ENCODE peak calls at places on chromosomes 4 and X, in four cellular contexts. One of them, this sample, is unnamed.

GRCh38 chr4:8422327-8422726 is 18.2 kb downstream of the ACOX3 start:
- DNase-seq in CD8-positive, alpha-beta T cell: no peak
- DNase-seq in activated B cell treated with CpG ODN at 0.5 μM for 24 hours: no peak
- DNase-seq in Calu3: no peak
- DNase-seq in this sample: no peak

GRCh38 chr4:123599061-123599919 is 202.7 kb downstream of the SPRY1 start:
- DNase-seq in activated B cell treated with CpG ODN at 0.5 μM for 24 hours: no peak
- DNase-seq in CD8-positive, alpha-beta T cell: no peak
- DNase-seq in Calu3: no peak
- DNase-seq in this sample: no peak

GRCh38 chr4:67682266-67682665 is 18.7 kb downstream of the UBA6 start:
- DNase-seq in CD8-positive, alpha-beta T cell: no peak
- DNase-seq in Calu3: no peak
- DNase-seq in activated B cell treated with CpG ODN at 0.5 μM for 24 hours: no peak
- DNase-seq in this sample: no peak

GRCh38 chr4:149008415-149009025 is 566.3 kb upstream of the NR3C2 start:
- DNase-seq in activated B cell treated with CpG ODN at 0.5 μM for 24 hours: no peak
- DNase-seq in CD8-positive, alpha-beta T cell: no peak
- DNase-seq in Calu3: peak
- DNase-seq in this sample: no peak

GRCh38 chr4:120232050-120232449 is 165.4 kb upstream of the MAD2L1 start:
- DNase-seq in activated B cell treated with CpG ODN at 0.5 μM for 24 hours: no peak
- DNase-seq in Calu3: no peak
- DNase-seq in CD8-positive, alpha-beta T cell: no peak
- DNase-seq in this sample: no peak

GRCh38 chrX:120244735-120245498 is 5.7 kb upstream of the ZBTB33 start:
- DNase-seq in CD8-positive, alpha-beta T cell: peak
- DNase-seq in Calu3: peak
- DNase-seq in activated B cell treated with CpG ODN at 0.5 μM for 24 hours: peak
- DNase-seq in this sample: peak

GRCh38 chr4:148854203-148854602 is 412.0 kb upstream of the NR3C2 start:
- DNase-seq in Calu3: no peak
- DNase-seq in CD8-positive, alpha-beta T cell: no peak
- DNase-seq in activated B cell treated with CpG ODN at 0.5 μM for 24 hours: no peak
- DNase-seq in this sample: no peak

GRCh38 chr4:151426513-151426912 is 17.5 kb downstream of the FHIP1A start:
- DNase-seq in CD8-positive, alpha-beta T cell: no peak
- DNase-seq in activated B cell treated with CpG ODN at 0.5 μM for 24 hours: no peak
- DNase-seq in Calu3: no peak
- DNase-seq in this sample: no peak

GRCh38 chr4:119093042-119093827 is 42.4 kb upstream of the MYOZ2 start:
- DNase-seq in Calu3: peak
- DNase-seq in activated B cell treated with CpG ODN at 0.5 μM for 24 hours: no peak
- DNase-seq in CD8-positive, alpha-beta T cell: no peak
- DNase-seq in this sample: no peak

GRCh38 chr4:85763207-85763606 is 288.3 kb downstream of the ARHGAP24 start:
- DNase-seq in CD8-positive, alpha-beta T cell: no peak
- DNase-seq in Calu3: no peak
- DNase-seq in activated B cell treated with CpG ODN at 0.5 μM for 24 hours: no peak
- DNase-seq in this sample: no peak

GRCh38 chr4:118935819-118936218 is 47.2 kb downstream of the SYNPO2 start:
- DNase-seq in Calu3: no peak
- DNase-seq in CD8-positive, alpha-beta T cell: no peak
- DNase-seq in activated B cell treated with CpG ODN at 0.5 μM for 24 hours: no peak
- DNase-seq in this sample: no peak

GRCh38 chrX:53251307-53251706 is 26.3 kb upstream of the KDM5C start:
- DNase-seq in activated B cell treated with CpG ODN at 0.5 μM for 24 hours: no peak
- DNase-seq in CD8-positive, alpha-beta T cell: no peak
- DNase-seq in Calu3: no peak
- DNase-seq in this sample: no peak

GRCh38 chr4:84965558-84966381 is 720 bp downstream of the WDFY3 start:
- DNase-seq in Calu3: peak
- DNase-seq in CD8-positive, alpha-beta T cell: no peak
- DNase-seq in activated B cell treated with CpG ODN at 0.5 μM for 24 hours: no peak
- DNase-seq in this sample: no peak

GRCh38 chrX:20116575-20117240 is at the start of gene MAP7D2:
- DNase-seq in CD8-positive, alpha-beta T cell: no peak
- DNase-seq in activated B cell treated with CpG ODN at 0.5 μM for 24 hours: no peak
- DNase-seq in Calu3: peak
- DNase-seq in this sample: no peak

GRCh38 chr4:78513411-78513975 is 38.1 kb upstream of the ANXA3 start:
- DNase-seq in CD8-positive, alpha-beta T cell: no peak
- DNase-seq in Calu3: no peak
- DNase-seq in activated B cell treated with CpG ODN at 0.5 μM for 24 hours: no peak
- DNase-seq in this sample: no peak

GRCh38 chr4:83731609-83732008 is 195.7 kb downstream of the GPAT3 start:
- DNase-seq in activated B cell treated with CpG ODN at 0.5 μM for 24 hours: no peak
- DNase-seq in CD8-positive, alpha-beta T cell: no peak
- DNase-seq in Calu3: peak
- DNase-seq in this sample: no peak

GRCh38 chr4:128718793-128719192 is 90.7 kb upstream of the JADE1 start:
- DNase-seq in Calu3: no peak
- DNase-seq in activated B cell treated with CpG ODN at 0.5 μM for 24 hours: no peak
- DNase-seq in CD8-positive, alpha-beta T cell: no peak
- DNase-seq in this sample: peak

GRCh38 chrX:153766871-153767673 is 3.0 kb downstream of the PLXNB3 start:
- DNase-seq in CD8-positive, alpha-beta T cell: no peak
- DNase-seq in activated B cell treated with CpG ODN at 0.5 μM for 24 hours: no peak
- DNase-seq in Calu3: no peak
- DNase-seq in this sample: no peak

GRCh38 chrX:124282580-124282979 is 49.9 kb upstream of the TEX13D start:
- DNase-seq in CD8-positive, alpha-beta T cell: no peak
- DNase-seq in activated B cell treated with CpG ODN at 0.5 μM for 24 hours: no peak
- DNase-seq in Calu3: no peak
- DNase-seq in this sample: no peak

GRCh38 chrX:37627602-37628001 is 56.1 kb downstream of the LANCL3 start:
- DNase-seq in CD8-positive, alpha-beta T cell: no peak
- DNase-seq in Calu3: no peak
- DNase-seq in activated B cell treated with CpG ODN at 0.5 μM for 24 hours: no peak
- DNase-seq in this sample: no peak

GRCh38 chr4:90606781-90607180 is 479.6 kb downstream of the CCSER1 start:
- DNase-seq in Calu3: no peak
- DNase-seq in CD8-positive, alpha-beta T cell: no peak
- DNase-seq in activated B cell treated with CpG ODN at 0.5 μM for 24 hours: no peak
- DNase-seq in this sample: no peak

GRCh38 chr4:54054501-54054900 is 9.9 kb downstream of the CHIC2 start:
- DNase-seq in CD8-positive, alpha-beta T cell: no peak
- DNase-seq in Calu3: no peak
- DNase-seq in activated B cell treated with CpG ODN at 0.5 μM for 24 hours: no peak
- DNase-seq in this sample: no peak

GRCh38 chrX:115709039-115709438 is 148.1 kb downstream of the PLS3 start:
- DNase-seq in activated B cell treated with CpG ODN at 0.5 μM for 24 hours: no peak
- DNase-seq in Calu3: no peak
- DNase-seq in CD8-positive, alpha-beta T cell: no peak
- DNase-seq in this sample: no peak

GRCh38 chr4:150140774-150141400 is 62.6 kb downstream of the DCLK2 start:
- DNase-seq in CD8-positive, alpha-beta T cell: no peak
- DNase-seq in activated B cell treated with CpG ODN at 0.5 μM for 24 hours: no peak
- DNase-seq in Calu3: no peak
- DNase-seq in this sample: peak

GRCh38 chr4:63296773-63297172 is 1112.5 kb downstream of the TECRL start:
- DNase-seq in activated B cell treated with CpG ODN at 0.5 μM for 24 hours: no peak
- DNase-seq in CD8-positive, alpha-beta T cell: no peak
- DNase-seq in Calu3: no peak
- DNase-seq in this sample: no peak

GRCh38 chrX:154436597-154437397 is at the start of gene GDI1:
- DNase-seq in CD8-positive, alpha-beta T cell: peak
- DNase-seq in activated B cell treated with CpG ODN at 0.5 μM for 24 hours: peak
- DNase-seq in Calu3: peak
- DNase-seq in this sample: peak

GRCh38 chrX:93454509-93454908 is 218.9 kb downstream of the NAP1L3 start:
- DNase-seq in CD8-positive, alpha-beta T cell: no peak
- DNase-seq in Calu3: no peak
- DNase-seq in activated B cell treated with CpG ODN at 0.5 μM for 24 hours: no peak
- DNase-seq in this sample: no peak

GRCh38 chr4:94446386-94446785 is 5.4 kb upstream of the PDLIM5 start:
- DNase-seq in CD8-positive, alpha-beta T cell: no peak
- DNase-seq in Calu3: no peak
- DNase-seq in activated B cell treated with CpG ODN at 0.5 μM for 24 hours: no peak
- DNase-seq in this sample: peak

GRCh38 chrX:38346150-38346549 is 6.3 kb upstream of the OTC start:
- DNase-seq in activated B cell treated with CpG ODN at 0.5 μM for 24 hours: no peak
- DNase-seq in CD8-positive, alpha-beta T cell: no peak
- DNase-seq in Calu3: no peak
- DNase-seq in this sample: no peak

GRCh38 chrX:13747836-13748235 is 13.3 kb downstream of the OFD1 start:
- DNase-seq in activated B cell treated with CpG ODN at 0.5 μM for 24 hours: no peak
- DNase-seq in CD8-positive, alpha-beta T cell: no peak
- DNase-seq in Calu3: peak
- DNase-seq in this sample: peak
- TF ChIP-seq CTCF in activated B cell treated with CpG ODN at 0.5 μM for 24 hours: no peak
- TF ChIP-seq CTCF in CD8-positive, alpha-beta T cell: no peak
- TF ChIP-seq CTCF in Calu3: peak
- TF ChIP-seq CTCF in this sample: peak

GRCh38 chrX:100658936-100659335 is 14.9 kb downstream of the SRPX2 start:
- DNase-seq in Calu3: no peak
- DNase-seq in activated B cell treated with CpG ODN at 0.5 μM for 24 hours: no peak
- DNase-seq in CD8-positive, alpha-beta T cell: no peak
- DNase-seq in this sample: no peak

GRCh38 chrX:100652266-100652665 is 8.3 kb downstream of the SRPX2 start:
- DNase-seq in CD8-positive, alpha-beta T cell: no peak
- DNase-seq in Calu3: no peak
- DNase-seq in activated B cell treated with CpG ODN at 0.5 μM for 24 hours: no peak
- DNase-seq in this sample: no peak

GRCh38 chrX:100650841-100651240 is 6.8 kb downstream of the SRPX2 start:
- DNase-seq in Calu3: no peak
- DNase-seq in activated B cell treated with CpG ODN at 0.5 μM for 24 hours: no peak
- DNase-seq in CD8-positive, alpha-beta T cell: no peak
- DNase-seq in this sample: no peak

GRCh38 chrX:100649550-100650356 is 5.8 kb downstream of the SRPX2 start:
- DNase-seq in Calu3: peak
- DNase-seq in activated B cell treated with CpG ODN at 0.5 μM for 24 hours: no peak
- DNase-seq in CD8-positive, alpha-beta T cell: no peak
- DNase-seq in this sample: peak

DNA sequence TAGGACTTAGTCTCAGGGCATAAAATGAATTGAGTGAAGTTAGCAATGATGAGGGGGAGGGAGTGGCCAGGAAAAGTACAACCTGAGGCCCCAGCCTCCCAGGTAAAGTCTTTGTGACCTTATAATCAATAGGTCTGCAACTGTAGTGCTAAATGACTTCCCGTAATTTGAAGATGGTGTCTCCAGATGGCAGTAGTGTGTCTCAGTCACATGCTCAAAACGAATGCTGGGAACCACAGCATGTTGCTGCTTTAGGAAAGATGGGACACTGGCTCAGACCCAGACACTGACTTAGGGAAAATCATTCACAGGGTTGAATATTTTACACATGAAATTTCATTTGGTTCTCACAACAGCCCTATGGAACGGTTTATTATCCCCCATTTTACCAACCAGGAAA is 10.3 kb downstream of the SRPX2 start:
- DNase-seq in activated B cell treated with CpG ODN at 0.5 μM for 24 hours: no peak
- DNase-seq in Calu3: peak
- DNase-seq in CD8-positive, alpha-beta T cell: no peak
- DNase-seq in this sample: peak
- TF ChIP-seq CTCF in activated B cell treated with CpG ODN at 0.5 μM for 24 hours: no peak
- TF ChIP-seq CTCF in Calu3: no peak
- TF ChIP-seq CTCF in CD8-positive, alpha-beta T cell: no peak
- TF ChIP-seq CTCF in this sample: peak

DNA sequence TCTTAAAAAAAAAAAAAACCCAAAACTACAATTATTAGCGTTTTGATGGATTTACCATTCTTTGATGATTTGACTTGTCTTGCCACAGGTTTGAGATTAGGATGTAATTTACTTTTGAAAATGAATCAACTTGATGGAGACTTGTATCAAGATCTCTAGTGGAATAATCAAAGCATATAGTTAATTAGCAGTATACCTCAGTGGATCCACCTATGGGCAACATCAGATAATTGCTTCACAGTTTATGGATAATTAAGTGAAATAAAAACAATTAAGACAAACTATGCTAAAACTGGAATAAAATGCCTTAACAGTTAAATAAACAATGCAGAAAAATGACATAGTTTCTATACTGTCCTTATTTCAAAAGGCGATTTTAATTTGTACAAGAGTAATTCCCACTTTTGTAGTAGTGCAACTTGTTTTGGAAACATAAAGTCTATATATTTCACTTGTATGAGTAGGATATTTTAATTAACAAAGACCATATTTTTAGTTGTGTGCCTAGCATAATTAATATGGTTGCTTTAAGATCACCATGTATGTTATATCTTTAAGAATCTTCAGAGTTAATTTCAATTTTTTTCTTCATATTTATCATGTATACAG is 4.2 kb downstream of the CPEB2 start:
- DNase-seq in CD8-positive, alpha-beta T cell: no peak
- DNase-seq in Calu3: no peak
- DNase-seq in activated B cell treated with CpG ODN at 0.5 μM for 24 hours: no peak
- DNase-seq in this sample: peak
- TF ChIP-seq CTCF in CD8-positive, alpha-beta T cell: peak
- TF ChIP-seq CTCF in Calu3: peak
- TF ChIP-seq CTCF in activated B cell treated with CpG ODN at 0.5 μM for 24 hours: no peak
- TF ChIP-seq CTCF in this sample: peak

GRCh38 chrX:103503163-103503852 is 16.0 kb downstream of the RAB40A start:
- DNase-seq in Calu3: no peak
- DNase-seq in activated B cell treated with CpG ODN at 0.5 μM for 24 hours: no peak
- DNase-seq in CD8-positive, alpha-beta T cell: no peak
- DNase-seq in this sample: peak
- TF ChIP-seq CTCF in Calu3: no peak
- TF ChIP-seq CTCF in activated B cell treated with CpG ODN at 0.5 μM for 24 hours: no peak
- TF ChIP-seq CTCF in CD8-positive, alpha-beta T cell: no peak
- TF ChIP-seq CTCF in this sample: peak

DNA sequence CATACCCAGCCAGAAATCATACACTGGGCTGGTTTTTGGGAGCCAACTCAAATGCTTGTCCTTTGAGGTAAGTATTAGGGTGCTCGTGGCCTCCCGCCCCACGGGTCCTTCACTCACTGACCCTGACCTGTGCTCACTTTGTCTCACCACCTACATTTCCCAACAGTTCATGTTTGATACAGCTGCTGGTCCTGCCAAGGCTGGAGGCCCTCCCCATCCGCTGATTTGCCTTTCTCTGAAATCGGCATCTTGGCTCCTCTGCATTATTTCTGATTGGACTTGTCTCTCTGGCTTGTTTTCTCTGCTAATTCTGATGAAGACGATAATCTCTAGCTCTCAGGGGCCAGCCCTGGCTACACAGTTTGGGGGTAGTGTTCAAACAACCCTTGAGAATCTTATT is 70.2 kb downstream of the SORBS2 start:
- DNase-seq in CD8-positive, alpha-beta T cell: no peak
- DNase-seq in activated B cell treated with CpG ODN at 0.5 μM for 24 hours: no peak
- DNase-seq in Calu3: no peak
- DNase-seq in this sample: no peak
- TF ChIP-seq CTCF in CD8-positive, alpha-beta T cell: no peak
- TF ChIP-seq CTCF in activated B cell treated with CpG ODN at 0.5 μM for 24 hours: no peak
- TF ChIP-seq CTCF in Calu3: no peak
- TF ChIP-seq CTCF in this sample: no peak

GRCh38 chr4:145868637-145869409 is 69.8 kb downstream of the ZNF827 start:
- DNase-seq in CD8-positive, alpha-beta T cell: no peak
- DNase-seq in Calu3: no peak
- DNase-seq in activated B cell treated with CpG ODN at 0.5 μM for 24 hours: no peak
- DNase-seq in this sample: no peak
- TF ChIP-seq CTCF in CD8-positive, alpha-beta T cell: no peak
- TF ChIP-seq CTCF in Calu3: no peak
- TF ChIP-seq CTCF in activated B cell treated with CpG ODN at 0.5 μM for 24 hours: no peak
- TF ChIP-seq CTCF in this sample: peak